ENCODE peak calls at places on chromosomes 3 and 15, in six cellular contexts. U is AG09309, Q is small intestine, O is MM.1S, B is PC-9, P is WERI-Rb-1. D is an unnamed sample.

GRCh38 chr3:120894285-120894684 is 13.7 kb upstream of the STXBP5L start:
- DNase-seq in U (peak), Q (no peak), O (no peak), B (no peak), P (no peak), D (no peak)

GRCh38 chr15:78425643-78426042 is 12.4 kb upstream of the IREB2 start:
- DNase-seq in U (no peak), Q (no peak), O (no peak), B (no peak), P (no peak), D (no peak)

GRCh38 chr15:77554306-77555080 is 78.2 kb downstream of the LINGO1 start:
- DNase-seq in U (no peak), Q (no peak), O (no peak), B (no peak), P (peak), D (no peak)

GRCh38 chr3:78734048-78734637 is 1033.7 kb downstream of the ROBO1 start:
- DNase-seq in U (no peak), Q (no peak), O (no peak), B (no peak), P (no peak), D (peak)

GRCh38 chr15:45521596-45522167 is 873 bp downstream of the SLC30A4 start:
- DNase-seq in U (no peak), Q (peak), O (peak), B (peak), P (peak), D (no peak)

GRCh38 chr3:122497425-122497824 is 17.3 kb downstream of the KPNA1 start:
- DNase-seq in U (peak), Q (no peak), O (peak), B (peak), P (no peak), D (peak)

GRCh38 chr15:46365612-46366011 is 730.8 kb downstream of the SQOR start:
- DNase-seq in U (peak), Q (no peak), O (no peak), B (no peak), P (no peak), D (peak)

GRCh38 chr3:171173732-171174131 is 147.2 kb upstream of the SLC2A2 start:
- DNase-seq in U (no peak), Q (peak), O (no peak), B (no peak), P (no peak), D (no peak)

GRCh38 chr3:176522436-176522835 is 674.8 kb downstream of the TBL1XR1 start:
- DNase-seq in U (no peak), Q (no peak), O (no peak), B (no peak), P (no peak), D (no peak)

GRCh38 chr3:111616417-111617105 is 21.4 kb upstream of the ZBED2 start:
- DNase-seq in U (no peak), Q (peak), O (no peak), B (peak), P (no peak), D (no peak)

GRCh38 chr3:32493437-32494414 is 8.9 kb downstream of the CMTM6 start:
- DNase-seq in U (no peak), Q (no peak), O (peak), B (no peak), P (no peak), D (no peak)

GRCh38 chr3:40229411-40229810 is 80.1 kb upstream of the EIF1B start:
- DNase-seq in U (no peak), Q (no peak), O (no peak), B (no peak), P (no peak), D (no peak)

GRCh38 chr3:183491923-183492848 is 63.3 kb downstream of the KLHL6 start:
- DNase-seq in U (no peak), Q (no peak), O (no peak), B (peak), P (no peak), D (no peak)

GRCh38 chr3:106117490-106117858 is 248.7 kb upstream of the CBLB start:
- DNase-seq in U (no peak), Q (no peak), O (no peak), B (peak), P (no peak), D (no peak)

GRCh38 chr3:100880845-100881244 is 112.4 kb downstream of the ABI3BP start:
- DNase-seq in U (no peak), Q (no peak), O (no peak), B (no peak), P (no peak), D (no peak)

GRCh38 chr15:82919231-82919886 is 33.2 kb downstream of the HOMER2 start:
- DNase-seq in U (no peak), Q (peak), O (no peak), B (peak), P (no peak), D (no peak)

GRCh38 chr15:67824157-67824899 is 981 bp upstream of the SKOR1 start:
- DNase-seq in U (no peak), Q (no peak), O (no peak), B (no peak), P (no peak), D (no peak)

GRCh38 chr15:82021992-82022391 is 23.8 kb downstream of the MEX3B start:
- DNase-seq in U (no peak), Q (no peak), O (no peak), B (no peak), P (no peak), D (peak)

GRCh38 chr3:126982125-126982521 is 792 bp upstream of the PLXNA1 start:
- DNase-seq in U (no peak), Q (no peak), O (peak), B (no peak), P (peak), D (no peak)

GRCh38 chr15:61749169-61749568 is 311.1 kb downstream of the VPS13C start:
- DNase-seq in U (no peak), Q (no peak), O (no peak), B (no peak), P (no peak), D (no peak)

GRCh38 chr3:57998366-57999283 is 9.6 kb upstream of the FLNB start:
- DNase-seq in U (no peak), Q (peak), O (peak), B (peak), P (no peak), D (no peak)

GRCh38 chr3:17741621-17742091 is 775 bp downstream of the TBC1D5 start:
- DNase-seq in U (no peak), Q (peak), O (no peak), B (peak), P (no peak), D (no peak)

GRCh38 chr15:65869954-65870871 is 922 bp downstream of the RAB11A start:
- DNase-seq in U (no peak), Q (peak), O (no peak), B (peak), P (peak), D (no peak)

GRCh38 chr3:71916747-71917369 is 131.9 kb upstream of the PROK2 start:
- DNase-seq in U (no peak), Q (no peak), O (no peak), B (no peak), P (no peak), D (no peak)

GRCh38 chr3:127982155-127982554 is 67.1 kb downstream of the KBTBD12 start:
- DNase-seq in U (no peak), Q (no peak), O (no peak), B (no peak), P (no peak), D (no peak)

GRCh38 chr15:92112180-92112579 is 258.7 kb downstream of the SLCO3A1 start:
- DNase-seq in U (peak), Q (no peak), O (no peak), B (no peak), P (no peak), D (no peak)

GRCh38 chr15:74043425-74044266 is 38.7 kb downstream of the GOLGA6A start:
- DNase-seq in U (no peak), Q (no peak), O (no peak), B (no peak), P (no peak), D (no peak)

GRCh38 chr3:122427857-122428471 is 12.1 kb upstream of the WDR5B start:
- DNase-seq in U (no peak), Q (no peak), O (no peak), B (peak), P (no peak), D (no peak)

GRCh38 chr3:144109944-144110343 is 138.3 kb downstream of the DIPK2A start:
- DNase-seq in U (no peak), Q (peak), O (peak), B (no peak), P (no peak), D (no peak)

GRCh38 chr3:16316396-16316795 is 51.4 kb downstream of the OXNAD1 start:
- DNase-seq in U (no peak), Q (no peak), O (no peak), B (no peak), P (no peak), D (no peak)

GRCh38 chr3:133570937-133571320 is 2.6 kb upstream of the CDV3 start:
- DNase-seq in U (no peak), Q (no peak), O (no peak), B (peak), P (no peak), D (no peak)

GRCh38 chr3:182524711-182525401 is 268.4 kb upstream of the ATP11B start:
- DNase-seq in U (no peak), Q (no peak), O (no peak), B (peak), P (no peak), D (no peak)

GRCh38 chr15:66879968-66880367 is 177.9 kb downstream of the SMAD6 start:
- DNase-seq in U (no peak), Q (no peak), O (no peak), B (no peak), P (no peak), D (no peak)

GRCh38 chr15:76904461-76905012 is 603 bp downstream of the SCAPER start:
- DNase-seq in U (no peak), Q (peak), O (no peak), B (no peak), P (peak), D (peak)

GRCh38 chr3:152331018-152331541 is 62.4 kb downstream of the MBNL1 start:
- DNase-seq in U (peak), Q (no peak), O (no peak), B (peak), P (no peak), D (no peak)

GRCh38 chr15:66039117-66039860 is 170.0 kb downstream of the RAB11A start:
- DNase-seq in U (no peak), Q (no peak), O (no peak), B (no peak), P (peak), D (no peak)

GRCh38 chr3:23573827-23574226 is 231.9 kb upstream of the UBE2E1 start:
- DNase-seq in U (no peak), Q (no peak), O (no peak), B (no peak), P (no peak), D (no peak)
- H3K4me3 ChIP-seq in U (no peak), Q (no peak), O (no peak), B (no peak), P (no peak), D (no peak)

GRCh38 chr15:85785887-85786777 is 8.6 kb downstream of the KLHL25 start:
- DNase-seq in U (no peak), Q (peak), O (no peak), B (peak), P (peak), D (no peak)
- H3K4me3 ChIP-seq in U (no peak), Q (no peak), O (no peak), B (peak), P (no peak), D (no peak)

GRCh38 chr15:41544650-41545015 is 576 bp upstream of the RPAP1 start:
- DNase-seq in U (no peak), Q (no peak), O (no peak), B (no peak), P (no peak), D (no peak)
- H3K4me3 ChIP-seq in U (no peak), Q (no peak), O (peak), B (peak), P (no peak), D (no peak)

DNA sequence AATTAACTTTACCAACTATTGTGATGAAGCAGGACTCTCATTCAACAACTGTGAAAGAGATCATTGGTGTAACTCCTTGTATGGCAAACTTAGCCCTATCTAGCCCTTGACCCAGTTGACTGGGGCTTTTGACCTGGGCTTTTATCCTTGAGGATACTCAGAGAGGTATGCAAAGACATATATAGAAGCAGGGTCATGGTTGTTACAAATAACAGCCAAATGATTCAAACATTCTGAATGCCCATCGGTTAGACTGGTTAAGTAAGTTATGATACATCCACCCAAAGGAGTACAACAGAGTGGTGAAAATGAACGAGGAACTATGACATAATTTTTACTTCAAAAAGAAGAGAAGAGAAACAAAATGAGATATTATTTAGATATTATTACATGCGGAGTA is 38.2 kb upstream of the ALDH1A3 start:
- DNase-seq in U (no peak), Q (no peak), O (no peak), B (peak), P (no peak), D (no peak)
- H3K4me3 ChIP-seq in U (no peak), Q (no peak), O (no peak), B (no peak), P (no peak), D (no peak)

GRCh38 chr3:69543080-69543429 is 157.2 kb upstream of the FRMD4B start:
- DNase-seq in U (no peak), Q (no peak), O (no peak), B (no peak), P (no peak), D (no peak)
- H3K4me3 ChIP-seq in U (no peak), Q (no peak), O (no peak), B (no peak), P (peak), D (no peak)

GRCh38 chr15:69297642-69298353 is 914 bp upstream of the PAQR5 start:
- DNase-seq in U (no peak), Q (no peak), O (no peak), B (no peak), P (no peak), D (no peak)
- H3K4me3 ChIP-seq in U (no peak), Q (no peak), O (no peak), B (no peak), P (no peak), D (no peak)

GRCh38 chr15:58506787-58507671 is 75.2 kb downstream of the LIPC start:
- DNase-seq in U (no peak), Q (no peak), O (no peak), B (no peak), P (no peak), D (no peak)
- H3K4me3 ChIP-seq in U (no peak), Q (no peak), O (no peak), B (no peak), P (no peak), D (no peak)

GRCh38 chr3:45180899-45181298 is 34.7 kb upstream of the CDCP1 start:
- DNase-seq in U (no peak), Q (no peak), O (no peak), B (no peak), P (peak), D (no peak)
- H3K4me3 ChIP-seq in U (no peak), Q (no peak), O (no peak), B (no peak), P (no peak), D (no peak)

GRCh38 chr15:98705070-98705469 is 56.7 kb downstream of the IGF1R start:
- DNase-seq in U (no peak), Q (no peak), O (no peak), B (no peak), P (no peak), D (no peak)
- H3K4me3 ChIP-seq in U (no peak), Q (no peak), O (no peak), B (no peak), P (no peak), D (no peak)

GRCh38 chr3:167895178-167895577 is 159.7 kb downstream of the SERPINI1 start:
- DNase-seq in U (no peak), Q (no peak), O (no peak), B (no peak), P (no peak), D (no peak)
- H3K4me3 ChIP-seq in U (no peak), Q (no peak), O (no peak), B (no peak), P (no peak), D (no peak)